ENCODE peak calls at places on chromosomes 7 and 10, in four cellular contexts. One of them, this sample, is unnamed. For H3K9me3, the result is how much of the 10 kb centered on the place peaks cover.

GRCh38 chr10:114044251-114045070 is 795 bp downstream of the ADRB1 start:
- DNase-seq in left ventricle myocardium inferior: peak
- DNase-seq in GM23248: no peak
- DNase-seq in effector memory CD4-positive, alpha-beta T cell: no peak
- DNase-seq in this sample: peak

GRCh38 chr7:24227603-24228359 is 56.2 kb upstream of the NPY start:
- DNase-seq in left ventricle myocardium inferior: no peak
- DNase-seq in GM23248: no peak
- DNase-seq in effector memory CD4-positive, alpha-beta T cell: no peak
- DNase-seq in this sample: no peak

GRCh38 chr7:155278921-155279320 is 18.8 kb upstream of the INSIG1 start:
- DNase-seq in left ventricle myocardium inferior: no peak
- DNase-seq in GM23248: no peak
- DNase-seq in effector memory CD4-positive, alpha-beta T cell: no peak
- DNase-seq in this sample: no peak

GRCh38 chr7:90625562-90625961 is 29.4 kb downstream of the CDK14 start:
- DNase-seq in left ventricle myocardium inferior: peak
- DNase-seq in GM23248: peak
- DNase-seq in effector memory CD4-positive, alpha-beta T cell: no peak
- DNase-seq in this sample: peak

GRCh38 chr7:103947026-103947655 is 42.3 kb downstream of the RELN start:
- DNase-seq in left ventricle myocardium inferior: no peak
- DNase-seq in GM23248: no peak
- DNase-seq in effector memory CD4-positive, alpha-beta T cell: no peak
- DNase-seq in this sample: no peak

GRCh38 chr7:311796-312195 is 21.8 kb downstream of the FOXL3 start:
- DNase-seq in left ventricle myocardium inferior: no peak
- DNase-seq in GM23248: no peak
- DNase-seq in effector memory CD4-positive, alpha-beta T cell: no peak
- DNase-seq in this sample: no peak

GRCh38 chr10:63157845-63158624 is 24.9 kb downstream of the NRBF2 start:
- DNase-seq in left ventricle myocardium inferior: no peak
- DNase-seq in GM23248: peak
- DNase-seq in effector memory CD4-positive, alpha-beta T cell: peak
- DNase-seq in this sample: peak

GRCh38 chr7:1124816-1125602 is 35.0 kb downstream of the ZFAND2A start:
- DNase-seq in left ventricle myocardium inferior: peak
- DNase-seq in GM23248: peak
- DNase-seq in effector memory CD4-positive, alpha-beta T cell: no peak
- DNase-seq in this sample: no peak

GRCh38 chr10:69819713-69820506 is 18.2 kb downstream of the COL13A1 start:
- DNase-seq in left ventricle myocardium inferior: no peak
- DNase-seq in GM23248: peak
- DNase-seq in effector memory CD4-positive, alpha-beta T cell: no peak
- DNase-seq in this sample: no peak

GRCh38 chr10:11145498-11145855 is 127.8 kb downstream of the CELF2 start:
- DNase-seq in left ventricle myocardium inferior: peak
- DNase-seq in GM23248: no peak
- DNase-seq in effector memory CD4-positive, alpha-beta T cell: peak
- DNase-seq in this sample: no peak

GRCh38 chr7:32481921-32482320 is 8.3 kb downstream of the LSM5 start:
- DNase-seq in left ventricle myocardium inferior: no peak
- DNase-seq in GM23248: no peak
- DNase-seq in effector memory CD4-positive, alpha-beta T cell: no peak
- DNase-seq in this sample: no peak

GRCh38 chr10:122878799-122879338 is 512 bp downstream of the FAM24B start:
- DNase-seq in left ventricle myocardium inferior: no peak
- DNase-seq in GM23248: peak
- DNase-seq in effector memory CD4-positive, alpha-beta T cell: no peak
- DNase-seq in this sample: no peak

GRCh38 chr7:112510032-112510742 is 29.4 kb downstream of the LSMEM1 start:
- DNase-seq in left ventricle myocardium inferior: no peak
- DNase-seq in GM23248: peak
- DNase-seq in effector memory CD4-positive, alpha-beta T cell: no peak
- DNase-seq in this sample: no peak

GRCh38 chr7:157509226-157509625 is 172.4 kb downstream of the DNAJB6 start:
- DNase-seq in left ventricle myocardium inferior: no peak
- DNase-seq in GM23248: no peak
- DNase-seq in effector memory CD4-positive, alpha-beta T cell: no peak
- DNase-seq in this sample: no peak

GRCh38 chr7:157507987-157508386 is 171.2 kb downstream of the DNAJB6 start:
- DNase-seq in left ventricle myocardium inferior: no peak
- DNase-seq in GM23248: no peak
- DNase-seq in effector memory CD4-positive, alpha-beta T cell: no peak
- DNase-seq in this sample: no peak

GRCh38 chr7:157505646-157506045 is 168.8 kb downstream of the DNAJB6 start:
- DNase-seq in left ventricle myocardium inferior: no peak
- DNase-seq in GM23248: no peak
- DNase-seq in effector memory CD4-positive, alpha-beta T cell: no peak
- DNase-seq in this sample: no peak

GRCh38 chr7:157508477-157508881 is 171.7 kb downstream of the DNAJB6 start:
- DNase-seq in left ventricle myocardium inferior: no peak
- DNase-seq in GM23248: no peak
- DNase-seq in effector memory CD4-positive, alpha-beta T cell: no peak
- DNase-seq in this sample: no peak

DNA sequence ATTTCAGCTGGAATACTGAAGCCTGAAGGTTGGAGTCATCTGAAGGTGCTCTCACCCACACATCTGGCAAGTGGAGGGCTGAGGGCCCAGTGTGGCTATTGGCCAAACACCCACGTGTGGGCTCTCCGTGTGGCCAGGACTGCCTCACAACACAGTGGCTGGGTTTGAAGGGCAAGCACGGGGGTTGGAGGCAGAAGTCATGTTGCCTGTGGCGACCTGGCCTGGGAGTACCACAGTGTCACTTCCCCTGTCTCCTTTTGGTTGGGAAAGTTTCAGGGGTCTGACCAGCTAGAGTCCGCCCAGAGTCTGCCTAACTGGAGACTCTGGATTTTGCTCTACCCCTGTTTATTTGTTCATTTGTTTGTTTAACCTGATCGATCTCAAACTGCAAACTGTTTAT is 169.5 kb downstream of the DNAJB6 start:
- DNase-seq in left ventricle myocardium inferior: no peak
- DNase-seq in GM23248: no peak
- DNase-seq in effector memory CD4-positive, alpha-beta T cell: no peak
- DNase-seq in this sample: no peak
- H3K9me3 ChIP-seq in left ventricle myocardium inferior: under half
- H3K9me3 ChIP-seq in GM23248: under half
- H3K9me3 ChIP-seq in effector memory CD4-positive, alpha-beta T cell: under half
- H3K9me3 ChIP-seq in this sample: under half

GRCh38 chr10:130998642-130999041 is 312.9 kb downstream of the TCERG1L start:
- DNase-seq in left ventricle myocardium inferior: no peak
- DNase-seq in GM23248: no peak
- DNase-seq in effector memory CD4-positive, alpha-beta T cell: no peak
- DNase-seq in this sample: no peak
- H3K9me3 ChIP-seq in left ventricle myocardium inferior: under half
- H3K9me3 ChIP-seq in GM23248: under half
- H3K9me3 ChIP-seq in effector memory CD4-positive, alpha-beta T cell: under half
- H3K9me3 ChIP-seq in this sample: under half

GRCh38 chr7:157803906-157804305 is 467.1 kb downstream of the DNAJB6 start:
- DNase-seq in left ventricle myocardium inferior: no peak
- DNase-seq in GM23248: no peak
- DNase-seq in effector memory CD4-positive, alpha-beta T cell: no peak
- DNase-seq in this sample: no peak

GRCh38 chr7:157799076-157799685 is 462.4 kb downstream of the DNAJB6 start:
- DNase-seq in left ventricle myocardium inferior: no peak
- DNase-seq in GM23248: no peak
- DNase-seq in effector memory CD4-positive, alpha-beta T cell: no peak
- DNase-seq in this sample: peak

GRCh38 chr7:157800281-157800680 is 463.5 kb downstream of the DNAJB6 start:
- DNase-seq in left ventricle myocardium inferior: no peak
- DNase-seq in GM23248: no peak
- DNase-seq in effector memory CD4-positive, alpha-beta T cell: no peak
- DNase-seq in this sample: no peak

GRCh38 chr7:157801971-157802675 is 465.3 kb downstream of the DNAJB6 start:
- DNase-seq in left ventricle myocardium inferior: no peak
- DNase-seq in GM23248: no peak
- DNase-seq in effector memory CD4-positive, alpha-beta T cell: no peak
- DNase-seq in this sample: no peak

DNA sequence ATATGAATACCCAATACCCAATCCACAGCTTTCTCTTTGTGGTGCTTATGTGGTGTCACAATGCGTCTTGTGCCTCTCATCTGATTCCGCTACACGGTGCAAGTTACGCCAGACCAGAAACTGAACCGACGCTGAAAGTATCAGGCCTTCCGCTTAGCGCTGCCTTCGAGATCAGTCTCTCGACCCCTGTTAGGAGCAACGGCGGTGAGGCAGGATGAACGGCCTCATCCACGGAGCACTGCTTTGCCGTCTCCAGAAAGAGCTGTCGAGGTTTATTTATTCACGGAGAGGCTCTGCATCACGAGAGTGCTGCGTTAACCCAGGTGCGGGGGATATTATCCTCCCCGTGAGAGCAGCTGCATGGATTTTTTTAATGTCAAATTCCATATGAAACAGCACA is 464.3 kb downstream of the DNAJB6 start:
- DNase-seq in left ventricle myocardium inferior: no peak
- DNase-seq in GM23248: no peak
- DNase-seq in effector memory CD4-positive, alpha-beta T cell: no peak
- DNase-seq in this sample: no peak
- H3K9me3 ChIP-seq in left ventricle myocardium inferior: under half
- H3K9me3 ChIP-seq in GM23248: under half
- H3K9me3 ChIP-seq in effector memory CD4-positive, alpha-beta T cell: under half
- H3K9me3 ChIP-seq in this sample: under half

DNA sequence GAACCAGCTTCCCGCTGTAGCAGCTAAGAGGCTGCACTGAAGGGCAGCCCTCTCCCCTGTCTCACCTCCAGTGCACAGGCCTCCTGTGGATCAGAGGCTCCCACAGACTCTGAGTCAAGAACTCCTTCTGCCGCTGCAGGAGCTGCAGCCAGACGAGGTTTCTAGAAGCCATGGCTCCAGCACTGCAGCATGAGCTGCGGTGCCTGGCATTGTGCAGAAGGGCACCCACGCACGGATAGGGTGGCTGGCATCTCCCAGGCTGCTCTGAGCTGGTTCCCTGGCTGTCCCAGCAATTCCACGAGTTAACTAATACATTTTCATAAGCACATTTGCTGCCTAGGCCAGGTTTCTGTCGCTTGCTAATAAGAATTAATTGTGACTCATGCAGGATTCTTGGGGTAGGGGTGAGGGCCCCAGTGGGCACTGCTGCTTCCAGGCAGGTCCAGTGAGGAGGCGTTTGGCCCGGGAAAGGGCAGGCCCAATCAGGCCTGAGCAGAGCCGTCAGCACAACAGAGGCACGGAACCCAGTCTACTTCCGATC is 594.2 kb downstream of the DNAJB6 start:
- DNase-seq in left ventricle myocardium inferior: no peak
- DNase-seq in GM23248: no peak
- DNase-seq in effector memory CD4-positive, alpha-beta T cell: no peak
- DNase-seq in this sample: no peak
- H3K9me3 ChIP-seq in left ventricle myocardium inferior: under half
- H3K9me3 ChIP-seq in GM23248: under half
- H3K9me3 ChIP-seq in effector memory CD4-positive, alpha-beta T cell: under half
- H3K9me3 ChIP-seq in this sample: under half

DNA sequence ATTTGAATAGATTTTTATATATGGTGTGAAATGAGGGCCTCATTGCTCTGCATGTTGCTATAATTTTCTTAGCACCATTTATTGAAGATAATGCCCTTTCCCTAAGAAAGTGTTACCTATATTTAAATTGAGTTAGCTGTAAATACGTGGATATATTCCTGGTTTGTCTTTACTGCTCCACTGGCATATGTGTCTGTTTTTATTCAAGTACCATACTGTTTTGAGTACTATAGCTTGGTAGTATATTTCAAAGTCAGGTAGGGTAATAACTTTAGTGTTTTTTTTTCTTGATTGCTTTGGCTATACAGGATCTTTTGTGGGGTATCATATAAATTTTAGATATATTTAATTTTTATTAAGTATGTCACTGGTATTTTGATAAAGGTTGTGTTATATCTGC is 31.4 kb downstream of the ZNF273 start:
- DNase-seq in left ventricle myocardium inferior: no peak
- DNase-seq in GM23248: no peak
- DNase-seq in effector memory CD4-positive, alpha-beta T cell: no peak
- DNase-seq in this sample: no peak
- H3K9me3 ChIP-seq in left ventricle myocardium inferior: under half
- H3K9me3 ChIP-seq in GM23248: under half
- H3K9me3 ChIP-seq in effector memory CD4-positive, alpha-beta T cell: under half
- H3K9me3 ChIP-seq in this sample: under half

GRCh38 chr7:15440482-15440881 is 121.3 kb downstream of the AGMO start:
- DNase-seq in left ventricle myocardium inferior: no peak
- DNase-seq in GM23248: no peak
- DNase-seq in effector memory CD4-positive, alpha-beta T cell: no peak
- DNase-seq in this sample: no peak

GRCh38 chr7:15441915-15442314 is 119.9 kb downstream of the AGMO start:
- DNase-seq in left ventricle myocardium inferior: no peak
- DNase-seq in GM23248: no peak
- DNase-seq in effector memory CD4-positive, alpha-beta T cell: no peak
- DNase-seq in this sample: no peak

GRCh38 chr7:15439853-15440252 is 122.0 kb downstream of the AGMO start:
- DNase-seq in left ventricle myocardium inferior: no peak
- DNase-seq in GM23248: no peak
- DNase-seq in effector memory CD4-positive, alpha-beta T cell: no peak
- DNase-seq in this sample: no peak
- H3K9me3 ChIP-seq in left ventricle myocardium inferior: under half
- H3K9me3 ChIP-seq in GM23248: under half
- H3K9me3 ChIP-seq in effector memory CD4-positive, alpha-beta T cell: under half
- H3K9me3 ChIP-seq in this sample: under half

This sample was measured in heart left ventricle.